ENCODE peak calls at places on chromosomes 3 and 15, in five cellular contexts. One of them, this sample, is unnamed.

GRCh38 chr15:53447053-53447574 is 312.3 kb downstream of the WDR72 start:
- DNase-seq in GM10248: no peak
- DNase-seq in foreskin fibroblast: no peak
- DNase-seq in bronchial epithelial cell: no peak
- DNase-seq in colonic mucosa: no peak
- DNase-seq in this sample: no peak

GRCh38 chr3:126319701-126320295 is 37.4 kb downstream of the KLF15 start:
- DNase-seq in GM10248: no peak
- DNase-seq in foreskin fibroblast: no peak
- DNase-seq in bronchial epithelial cell: no peak
- DNase-seq in colonic mucosa: no peak
- DNase-seq in this sample: no peak

GRCh38 chr3:77079988-77080585 is 40.2 kb downstream of the ROBO2 start:
- DNase-seq in foreskin fibroblast: no peak
- DNase-seq in bronchial epithelial cell: no peak
- DNase-seq in GM10248: no peak
- DNase-seq in colonic mucosa: no peak
- DNase-seq in this sample: no peak

GRCh38 chr3:24545917-24546316 is 51.3 kb upstream of the THRB start:
- DNase-seq in bronchial epithelial cell: no peak
- DNase-seq in foreskin fibroblast: peak
- DNase-seq in GM10248: no peak
- DNase-seq in colonic mucosa: peak
- DNase-seq in this sample: no peak

GRCh38 chr3:66419053-66419440 is 81.8 kb downstream of the LRIG1 start:
- DNase-seq in GM10248: no peak
- DNase-seq in colonic mucosa: no peak
- DNase-seq in foreskin fibroblast: no peak
- DNase-seq in bronchial epithelial cell: no peak
- DNase-seq in this sample: no peak

GRCh38 chr3:43178891-43179366 is 73.0 kb upstream of the POMGNT2 start:
- DNase-seq in colonic mucosa: peak
- DNase-seq in foreskin fibroblast: peak
- DNase-seq in bronchial epithelial cell: peak
- DNase-seq in GM10248: no peak
- DNase-seq in this sample: peak

GRCh38 chr3:133573629-133574194 is at the start of gene CDV3:
- DNase-seq in foreskin fibroblast: no peak
- DNase-seq in colonic mucosa: peak
- DNase-seq in bronchial epithelial cell: no peak
- DNase-seq in GM10248: no peak
- DNase-seq in this sample: no peak

GRCh38 chr3:179608931-179609720 is 4.5 kb downstream of the NDUFB5 start:
- DNase-seq in bronchial epithelial cell: no peak
- DNase-seq in foreskin fibroblast: no peak
- DNase-seq in colonic mucosa: no peak
- DNase-seq in GM10248: peak
- DNase-seq in this sample: no peak

GRCh38 chr3:30227571-30228301 is 378.7 kb upstream of the TGFBR2 start:
- DNase-seq in foreskin fibroblast: peak
- DNase-seq in bronchial epithelial cell: peak
- DNase-seq in colonic mucosa: no peak
- DNase-seq in GM10248: no peak
- DNase-seq in this sample: no peak

GRCh38 chr15:38069001-38069400 is 134.6 kb downstream of the TMCO5A start:
- DNase-seq in GM10248: peak
- DNase-seq in foreskin fibroblast: peak
- DNase-seq in bronchial epithelial cell: peak
- DNase-seq in colonic mucosa: peak
- DNase-seq in this sample: peak

GRCh38 chr3:15964605-15965061 is 166.9 kb upstream of the ANKRD28 start:
- DNase-seq in colonic mucosa: no peak
- DNase-seq in GM10248: no peak
- DNase-seq in foreskin fibroblast: peak
- DNase-seq in bronchial epithelial cell: peak
- DNase-seq in this sample: no peak

GRCh38 chr3:100289339-100289738 is 28.5 kb downstream of the TBC1D23 start:
- DNase-seq in bronchial epithelial cell: no peak
- DNase-seq in foreskin fibroblast: no peak
- DNase-seq in GM10248: no peak
- DNase-seq in colonic mucosa: no peak
- DNase-seq in this sample: no peak

GRCh38 chr3:52005571-52005986 is 9.9 kb upstream of the RPL29 start:
- DNase-seq in colonic mucosa: no peak
- DNase-seq in foreskin fibroblast: peak
- DNase-seq in GM10248: no peak
- DNase-seq in bronchial epithelial cell: peak
- DNase-seq in this sample: peak

GRCh38 chr3:69651765-69652164 is 87.5 kb upstream of the MITF start:
- DNase-seq in colonic mucosa: no peak
- DNase-seq in bronchial epithelial cell: no peak
- DNase-seq in GM10248: no peak
- DNase-seq in foreskin fibroblast: no peak
- DNase-seq in this sample: no peak

GRCh38 chr15:77599899-77600298 is 32.8 kb downstream of the LINGO1 start:
- DNase-seq in bronchial epithelial cell: peak
- DNase-seq in colonic mucosa: peak
- DNase-seq in foreskin fibroblast: no peak
- DNase-seq in GM10248: no peak
- DNase-seq in this sample: no peak

GRCh38 chr3:12470111-12470510 is 14.2 kb upstream of the TSEN2 start:
- DNase-seq in GM10248: no peak
- DNase-seq in bronchial epithelial cell: peak
- DNase-seq in foreskin fibroblast: peak
- DNase-seq in colonic mucosa: no peak
- DNase-seq in this sample: no peak

GRCh38 chr15:89556413-89557262 is 18.6 kb upstream of the TICRR start:
- DNase-seq in foreskin fibroblast: peak
- DNase-seq in GM10248: peak
- DNase-seq in bronchial epithelial cell: peak
- DNase-seq in colonic mucosa: peak
- DNase-seq in this sample: peak

GRCh38 chr3:12662593-12663310 is 1.2 kb downstream of the RAF1 start:
- DNase-seq in foreskin fibroblast: no peak
- DNase-seq in bronchial epithelial cell: peak
- DNase-seq in colonic mucosa: peak
- DNase-seq in GM10248: no peak
- DNase-seq in this sample: peak

GRCh38 chr3:17478673-17479072 is 263.8 kb downstream of the TBC1D5 start:
- DNase-seq in bronchial epithelial cell: peak
- DNase-seq in colonic mucosa: no peak
- DNase-seq in GM10248: no peak
- DNase-seq in foreskin fibroblast: peak
- DNase-seq in this sample: no peak

GRCh38 chr3:43207628-43208085 is 78.7 kb upstream of the SNRK start:
- DNase-seq in foreskin fibroblast: peak
- DNase-seq in GM10248: no peak
- DNase-seq in colonic mucosa: no peak
- DNase-seq in bronchial epithelial cell: no peak
- DNase-seq in this sample: peak

GRCh38 chr3:62601238-62601856 is 228.0 kb upstream of the FEZF2 start:
- DNase-seq in foreskin fibroblast: peak
- DNase-seq in bronchial epithelial cell: peak
- DNase-seq in colonic mucosa: no peak
- DNase-seq in GM10248: no peak
- DNase-seq in this sample: peak

GRCh38 chr3:122942937-122943827 is 84.4 kb downstream of the SEMA5B start:
- DNase-seq in bronchial epithelial cell: peak
- DNase-seq in foreskin fibroblast: peak
- DNase-seq in colonic mucosa: peak
- DNase-seq in GM10248: peak
- DNase-seq in this sample: peak

GRCh38 chr3:178083906-178084823 is 452.1 kb upstream of the KCNMB2 start:
- DNase-seq in foreskin fibroblast: no peak
- DNase-seq in bronchial epithelial cell: no peak
- DNase-seq in GM10248: no peak
- DNase-seq in colonic mucosa: no peak
- DNase-seq in this sample: peak

GRCh38 chr3:18725668-18726407 is 300.7 kb upstream of the SATB1 start:
- DNase-seq in GM10248: no peak
- DNase-seq in foreskin fibroblast: no peak
- DNase-seq in bronchial epithelial cell: peak
- DNase-seq in colonic mucosa: no peak
- DNase-seq in this sample: no peak

GRCh38 chr3:159620873-159621272 is 367.8 kb upstream of the IL12A start:
- DNase-seq in colonic mucosa: no peak
- DNase-seq in foreskin fibroblast: peak
- DNase-seq in GM10248: no peak
- DNase-seq in bronchial epithelial cell: peak
- DNase-seq in this sample: peak

GRCh38 chr15:20341901-20342605 is 199.5 kb downstream of the GOLGA6L6 start:
- DNase-seq in GM10248: peak
- DNase-seq in foreskin fibroblast: no peak
- DNase-seq in bronchial epithelial cell: no peak
- DNase-seq in colonic mucosa: no peak
- DNase-seq in this sample: no peak

GRCh38 chr15:20346082-20346805 is 195.4 kb downstream of the GOLGA6L6 start:
- DNase-seq in foreskin fibroblast: no peak
- DNase-seq in GM10248: peak
- DNase-seq in bronchial epithelial cell: no peak
- DNase-seq in colonic mucosa: no peak
- DNase-seq in this sample: no peak

GRCh38 chr15:20345401-20345958 is 196.1 kb downstream of the GOLGA6L6 start:
- DNase-seq in foreskin fibroblast: no peak
- DNase-seq in colonic mucosa: no peak
- DNase-seq in GM10248: peak
- DNase-seq in bronchial epithelial cell: no peak
- DNase-seq in this sample: no peak

GRCh38 chr15:20348291-20348899 is 193.2 kb downstream of the GOLGA6L6 start:
- DNase-seq in colonic mucosa: no peak
- DNase-seq in bronchial epithelial cell: no peak
- DNase-seq in GM10248: peak
- DNase-seq in foreskin fibroblast: no peak
- DNase-seq in this sample: no peak

DNA sequence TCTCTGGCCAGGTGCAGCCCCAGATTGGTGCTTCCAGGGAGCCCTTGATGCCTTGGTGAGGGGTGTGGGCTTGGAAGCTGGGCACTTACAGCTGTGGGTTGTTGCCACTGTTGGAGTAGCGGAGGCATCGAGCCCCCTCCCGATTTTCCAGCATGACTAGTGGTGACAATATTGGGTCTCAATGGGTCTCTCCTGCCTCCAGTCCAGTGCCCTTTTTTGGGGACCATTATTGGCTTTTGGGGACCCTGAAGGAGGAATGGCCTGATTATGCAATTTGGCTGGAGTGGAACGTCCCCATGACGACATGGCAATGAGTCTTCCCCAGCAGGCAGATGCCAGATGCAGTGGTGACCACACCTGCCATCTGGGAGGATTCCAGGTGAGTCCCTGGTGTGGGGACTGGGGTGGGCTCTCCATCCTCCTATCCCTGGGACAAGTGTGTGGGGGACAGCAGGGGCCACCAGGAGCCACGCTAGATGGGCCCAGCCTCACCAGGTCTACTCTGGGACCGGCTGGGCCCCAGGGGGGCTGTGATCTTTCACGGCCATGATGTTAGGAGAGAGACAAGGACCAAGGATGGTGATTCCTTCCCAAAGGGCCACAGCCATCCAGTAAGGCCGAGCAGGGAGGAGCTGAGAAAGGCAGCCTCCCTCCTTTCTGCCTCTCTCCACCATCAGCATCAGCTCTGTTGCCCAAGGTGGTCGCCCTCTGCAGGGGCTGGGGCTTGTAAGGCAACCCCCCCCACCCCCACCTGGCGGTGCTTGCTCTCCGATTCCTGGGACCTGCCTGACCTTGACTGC is 196.8 kb downstream of the GOLGA6L6 start:
- DNase-seq in colonic mucosa: no peak
- DNase-seq in foreskin fibroblast: no peak
- DNase-seq in bronchial epithelial cell: no peak
- DNase-seq in GM10248: peak
- DNase-seq in this sample: no peak
- TF ChIP-seq CTCF in colonic mucosa: no peak
- TF ChIP-seq CTCF in foreskin fibroblast: no peak
- TF ChIP-seq CTCF in bronchial epithelial cell: no peak
- TF ChIP-seq CTCF in GM10248: no peak
- TF ChIP-seq CTCF in this sample: no peak

GRCh38 chr15:45338417-45338816 is 39.9 kb downstream of the GATM start:
- DNase-seq in foreskin fibroblast: no peak
- DNase-seq in colonic mucosa: no peak
- DNase-seq in GM10248: no peak
- DNase-seq in bronchial epithelial cell: no peak
- DNase-seq in this sample: no peak

GRCh38 chr15:45332694-45333093 is 45.6 kb downstream of the GATM start:
- DNase-seq in bronchial epithelial cell: no peak
- DNase-seq in foreskin fibroblast: no peak
- DNase-seq in GM10248: no peak
- DNase-seq in colonic mucosa: no peak
- DNase-seq in this sample: no peak

GRCh38 chr15:45337224-45337623 is 41.1 kb downstream of the GATM start:
- DNase-seq in colonic mucosa: no peak
- DNase-seq in bronchial epithelial cell: no peak
- DNase-seq in foreskin fibroblast: no peak
- DNase-seq in GM10248: no peak
- DNase-seq in this sample: no peak

GRCh38 chr15:45331977-45332376 is 46.4 kb downstream of the GATM start:
- DNase-seq in GM10248: no peak
- DNase-seq in colonic mucosa: no peak
- DNase-seq in bronchial epithelial cell: no peak
- DNase-seq in foreskin fibroblast: no peak
- DNase-seq in this sample: no peak

GRCh38 chr15:45333550-45333949 is 44.8 kb downstream of the GATM start:
- DNase-seq in GM10248: no peak
- DNase-seq in colonic mucosa: peak
- DNase-seq in bronchial epithelial cell: no peak
- DNase-seq in foreskin fibroblast: peak
- DNase-seq in this sample: peak
- TF ChIP-seq CTCF in GM10248: no peak
- TF ChIP-seq CTCF in colonic mucosa: no peak
- TF ChIP-seq CTCF in bronchial epithelial cell: no peak
- TF ChIP-seq CTCF in foreskin fibroblast: no peak
- TF ChIP-seq CTCF in this sample: no peak

GRCh38 chr3:142828703-142829304 is 60.1 kb downstream of the PCOLCE2 start:
- DNase-seq in foreskin fibroblast: peak
- DNase-seq in bronchial epithelial cell: peak
- DNase-seq in colonic mucosa: peak
- DNase-seq in GM10248: peak
- DNase-seq in this sample: peak
- TF ChIP-seq CTCF in foreskin fibroblast: peak
- TF ChIP-seq CTCF in bronchial epithelial cell: peak
- TF ChIP-seq CTCF in colonic mucosa: peak
- TF ChIP-seq CTCF in GM10248: peak
- TF ChIP-seq CTCF in this sample: peak

GRCh38 chr15:70789213-70789612 is 25.9 kb upstream of the UACA start:
- DNase-seq in foreskin fibroblast: no peak
- DNase-seq in colonic mucosa: no peak
- DNase-seq in GM10248: no peak
- DNase-seq in bronchial epithelial cell: no peak
- DNase-seq in this sample: no peak

GRCh38 chr15:70787001-70787400 is 23.6 kb upstream of the UACA start:
- DNase-seq in bronchial epithelial cell: no peak
- DNase-seq in GM10248: no peak
- DNase-seq in foreskin fibroblast: no peak
- DNase-seq in colonic mucosa: no peak
- DNase-seq in this sample: no peak

GRCh38 chr15:70791248-70791647 is 27.9 kb upstream of the UACA start:
- DNase-seq in GM10248: no peak
- DNase-seq in foreskin fibroblast: no peak
- DNase-seq in bronchial epithelial cell: no peak
- DNase-seq in colonic mucosa: no peak
- DNase-seq in this sample: no peak

GRCh38 chr15:70792171-70792573 is 28.8 kb upstream of the UACA start:
- DNase-seq in colonic mucosa: no peak
- DNase-seq in GM10248: no peak
- DNase-seq in foreskin fibroblast: peak
- DNase-seq in bronchial epithelial cell: peak
- DNase-seq in this sample: no peak

GRCh38 chr15:70788114-70789049 is 25.0 kb upstream of the UACA start:
- DNase-seq in bronchial epithelial cell: no peak
- DNase-seq in GM10248: no peak
- DNase-seq in colonic mucosa: peak
- DNase-seq in foreskin fibroblast: peak
- DNase-seq in this sample: no peak
- TF ChIP-seq CTCF in bronchial epithelial cell: no peak
- TF ChIP-seq CTCF in GM10248: no peak
- TF ChIP-seq CTCF in colonic mucosa: no peak
- TF ChIP-seq CTCF in foreskin fibroblast: no peak
- TF ChIP-seq CTCF in this sample: no peak